ENCODE peak calls at places on chromosomes 7 and 10, in four cellular contexts. C is K562, P is HepG2, G is GM12878. I is an unnamed sample.

GRCh38 chr7:22156205-22156604 is 200.7 kb downstream of the RAPGEF5 start:
- DNase-seq in C (peak; percentile 55), P (no peak), G (no peak), I (no peak)

GRCh38 chr7:30845426-30846135 is 66.1 kb upstream of the AQP1 start:
- DNase-seq in C (no peak), P (no peak), G (no peak), I (no peak)

GRCh38 chr10:77192402-77192801 is 445.2 kb downstream of the KCNMA1 start:
- DNase-seq in C (no peak), P (no peak), G (no peak), I (no peak)

GRCh38 chr7:149007615-149008014 is 20.7 kb downstream of the PDIA4 start:
- DNase-seq in C (peak; percentile 48), P (no peak), G (no peak), I (no peak)

GRCh38 chr10:23001901-23002516 is 74.2 kb downstream of the ARMC3 start:
- DNase-seq in C (no peak), P (no peak), G (no peak), I (peak; percentile 56)

GRCh38 chr10:99234067-99234738 is 1.4 kb downstream of the HPSE2 start:
- DNase-seq in C (peak; percentile 10), P (no peak), G (peak; percentile 17), I (peak; percentile 70)

GRCh38 chr7:28811003-28811402 is 147.1 kb downstream of the TRIL start:
- DNase-seq in C (no peak), P (no peak), G (no peak), I (no peak)

GRCh38 chr7:142549007-142549406 is 200.3 kb upstream of the PRSS1 start:
- DNase-seq in C (no peak), P (no peak), G (no peak), I (no peak)

GRCh38 chr10:73459683-73460314 is 26.4 kb upstream of the MSS51 start:
- DNase-seq in C (peak; percentile 17), P (no peak), G (no peak), I (no peak)
- TF ChIP-seq NR2C2 in C (no peak), P (no peak), G (no peak), I (no peak)

GRCh38 chr7:42886129-42886528 is 25.7 kb downstream of the C7orf25 start:
- DNase-seq in C (no peak), P (no peak), G (no peak), I (no peak)
- TF ChIP-seq NR2C2 in C (no peak), P (no peak), G (no peak), I (no peak)

DNA sequence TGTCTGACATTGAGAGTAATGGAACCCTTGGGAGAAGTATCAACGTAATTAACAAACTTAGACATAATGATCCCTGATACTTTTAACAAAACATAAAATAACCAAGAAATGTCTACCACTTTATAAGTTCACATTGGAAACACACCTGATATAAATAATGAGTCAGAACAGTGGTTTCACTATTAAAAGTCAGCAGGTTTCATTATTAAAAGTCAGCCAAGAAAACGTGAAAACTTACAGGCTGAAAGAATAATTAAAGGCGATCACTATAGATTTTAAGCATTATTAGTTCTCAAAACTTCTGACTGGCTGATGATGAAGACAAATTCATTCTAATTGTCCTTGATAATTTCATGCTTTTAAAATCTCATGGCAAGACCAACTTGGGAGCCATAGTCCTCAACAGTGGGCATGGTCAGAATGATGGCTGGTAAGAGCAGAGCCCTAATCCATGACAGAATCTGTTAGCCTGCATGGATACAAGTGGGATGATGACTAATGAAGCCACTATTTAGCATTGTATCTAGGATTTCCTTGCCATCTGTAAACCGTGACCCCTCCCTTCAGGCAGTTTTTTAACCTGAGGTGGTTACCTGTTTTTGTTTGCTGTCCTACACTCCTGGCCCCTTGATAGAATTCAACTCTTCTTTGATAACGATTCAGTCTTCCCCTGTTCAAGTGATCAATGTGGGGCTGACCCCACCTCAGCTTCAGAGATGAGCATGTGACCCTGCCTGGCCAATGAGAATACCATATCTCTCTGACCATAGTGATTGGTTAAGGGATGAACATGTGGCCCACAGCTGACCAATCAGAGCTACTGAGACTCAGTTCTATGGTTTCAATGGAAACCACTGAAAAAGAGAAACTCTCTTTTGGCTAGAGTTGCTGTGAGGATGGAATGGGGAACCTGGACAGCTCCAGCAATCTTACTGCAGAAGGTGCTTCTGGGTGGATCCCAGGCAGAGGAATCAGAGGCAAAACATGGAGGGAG is 151.0 kb downstream of the PLPP4 start:
- DNase-seq in C (peak; percentile 8), P (no peak), G (no peak), I (no peak)
- TF ChIP-seq NR2C2 in C (no peak), P (no peak), G (no peak), I (no peak)

DNA sequence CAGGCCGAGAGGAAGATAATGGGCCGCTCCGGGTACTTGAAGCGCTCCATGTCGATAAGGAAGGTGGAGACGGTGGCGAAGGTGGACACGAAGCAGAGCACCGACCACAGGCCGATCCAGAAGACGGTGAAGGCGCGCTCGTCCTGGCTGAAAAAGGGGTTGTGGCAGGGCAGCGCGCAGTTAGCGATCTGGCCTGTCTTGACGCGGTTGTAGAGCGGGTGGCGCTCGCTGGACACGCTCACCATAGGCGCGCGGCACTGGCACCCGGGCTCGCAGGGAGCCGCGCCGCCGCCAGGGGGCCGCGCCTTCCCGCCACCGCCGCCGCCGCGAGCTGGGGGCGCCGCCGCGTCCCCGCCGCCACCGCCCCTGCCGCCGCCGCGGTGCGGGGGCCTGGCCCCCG is 1.6 kb downstream of the FZD8 start:
- DNase-seq in C (peak; percentile 66), P (peak; percentile 4), G (no peak), I (peak; percentile 70)
- TF ChIP-seq NR2C2 in C (no peak), P (no peak), G (no peak), I (no peak)

GRCh38 chr10:35042783-35043182 is 47.4 kb downstream of the CUL2 start:
- DNase-seq in C (peak; percentile 55), P (no peak), G (no peak), I (no peak)
- TF ChIP-seq NR2C2 in C (no peak), P (no peak), G (no peak), I (no peak)

I was measured in WTC11.